ENCODE peak calls at places on chromosomes 11 and 22, in nine cellular contexts. One of them, this sample, is unnamed. For H3K36me3, the result is how much of the 10 kb centered on the place peaks cover.

GRCh38 chr11:8913961-8914660 is 3.1 kb downstream of the AKIP1 start:
- DNase-seq in neural progenitor cell: peak
- DNase-seq in tibial nerve: no peak
- DNase-seq in heart right ventricle: peak
- DNase-seq in pancreas: no peak
- DNase-seq in prostate gland: no peak
- DNase-seq in GM06990: no peak
- DNase-seq in WERI-Rb-1: peak
- DNase-seq in heart left ventricle: peak
- DNase-seq in this sample: peak

GRCh38 chr11:78420255-78420764 is 2.7 kb upstream of the GAB2 start:
- DNase-seq in tibial nerve: peak
- DNase-seq in neural progenitor cell: peak
- DNase-seq in prostate gland: peak
- DNase-seq in pancreas: peak
- DNase-seq in heart right ventricle: peak
- DNase-seq in GM06990: no peak
- DNase-seq in heart left ventricle: peak
- DNase-seq in WERI-Rb-1: peak
- DNase-seq in this sample: peak

GRCh38 chr22:19713228-19713627 is 1.1 kb upstream of the SEPTIN5 start:
- DNase-seq in neural progenitor cell: no peak
- DNase-seq in GM06990: no peak
- DNase-seq in heart left ventricle: peak
- DNase-seq in tibial nerve: no peak
- DNase-seq in prostate gland: no peak
- DNase-seq in heart right ventricle: no peak
- DNase-seq in pancreas: no peak
- DNase-seq in WERI-Rb-1: no peak
- DNase-seq in this sample: no peak

GRCh38 chr11:60314607-60315321 is 12.3 kb upstream of the MS4A6E start:
- DNase-seq in tibial nerve: no peak
- DNase-seq in neural progenitor cell: peak
- DNase-seq in heart left ventricle: no peak
- DNase-seq in GM06990: no peak
- DNase-seq in WERI-Rb-1: no peak
- DNase-seq in prostate gland: no peak
- DNase-seq in heart right ventricle: no peak
- DNase-seq in pancreas: no peak
- DNase-seq in this sample: no peak

GRCh38 chr11:501001-501682 is 5.9 kb downstream of the RNH1 start:
- DNase-seq in heart right ventricle: no peak
- DNase-seq in GM06990: no peak
- DNase-seq in pancreas: no peak
- DNase-seq in neural progenitor cell: no peak
- DNase-seq in heart left ventricle: peak
- DNase-seq in prostate gland: no peak
- DNase-seq in tibial nerve: no peak
- DNase-seq in WERI-Rb-1: no peak
- DNase-seq in this sample: no peak

GRCh38 chr22:45830531-45831245 is 146.3 kb downstream of the WNT7B start:
- DNase-seq in tibial nerve: no peak
- DNase-seq in WERI-Rb-1: no peak
- DNase-seq in GM06990: no peak
- DNase-seq in neural progenitor cell: no peak
- DNase-seq in heart right ventricle: no peak
- DNase-seq in pancreas: no peak
- DNase-seq in heart left ventricle: no peak
- DNase-seq in prostate gland: no peak
- DNase-seq in this sample: peak

GRCh38 chr11:3052109-3052479 is 5.1 kb downstream of the CARS1 start:
- DNase-seq in tibial nerve: no peak
- DNase-seq in heart right ventricle: no peak
- DNase-seq in heart left ventricle: peak
- DNase-seq in pancreas: no peak
- DNase-seq in prostate gland: no peak
- DNase-seq in GM06990: no peak
- DNase-seq in WERI-Rb-1: no peak
- DNase-seq in neural progenitor cell: no peak
- DNase-seq in this sample: no peak

GRCh38 chr11:64359712-64360402 is 895 bp downstream of the RPS6KA4 start:
- DNase-seq in WERI-Rb-1: no peak
- DNase-seq in pancreas: no peak
- DNase-seq in heart right ventricle: no peak
- DNase-seq in prostate gland: no peak
- DNase-seq in GM06990: peak
- DNase-seq in tibial nerve: no peak
- DNase-seq in neural progenitor cell: no peak
- DNase-seq in heart left ventricle: peak
- DNase-seq in this sample: no peak

GRCh38 chr11:22920939-22921565 is 60.8 kb upstream of the CCDC179 start:
- DNase-seq in prostate gland: peak
- DNase-seq in WERI-Rb-1: peak
- DNase-seq in pancreas: peak
- DNase-seq in neural progenitor cell: peak
- DNase-seq in GM06990: no peak
- DNase-seq in heart right ventricle: peak
- DNase-seq in tibial nerve: no peak
- DNase-seq in heart left ventricle: no peak
- DNase-seq in this sample: peak

GRCh38 chr11:3128356-3129180 is 36.5 kb downstream of the OSBPL5 start:
- DNase-seq in neural progenitor cell: no peak
- DNase-seq in heart right ventricle: no peak
- DNase-seq in tibial nerve: no peak
- DNase-seq in prostate gland: no peak
- DNase-seq in WERI-Rb-1: no peak
- DNase-seq in heart left ventricle: peak
- DNase-seq in GM06990: no peak
- DNase-seq in pancreas: no peak
- DNase-seq in this sample: no peak

GRCh38 chr22:41242396-41243117 is 1.8 kb upstream of the CHADL start:
- DNase-seq in heart right ventricle: no peak
- DNase-seq in pancreas: no peak
- DNase-seq in neural progenitor cell: no peak
- DNase-seq in tibial nerve: no peak
- DNase-seq in GM06990: no peak
- DNase-seq in WERI-Rb-1: no peak
- DNase-seq in heart left ventricle: no peak
- DNase-seq in prostate gland: no peak
- DNase-seq in this sample: no peak

GRCh38 chr11:134008593-134008992 is 51.8 kb upstream of the IGSF9B start:
- DNase-seq in tibial nerve: no peak
- DNase-seq in pancreas: no peak
- DNase-seq in WERI-Rb-1: peak
- DNase-seq in heart right ventricle: no peak
- DNase-seq in heart left ventricle: no peak
- DNase-seq in neural progenitor cell: no peak
- DNase-seq in prostate gland: no peak
- DNase-seq in GM06990: no peak
- DNase-seq in this sample: peak

GRCh38 chr11:24082860-24083259 is 414.0 kb upstream of the LUZP2 start:
- DNase-seq in pancreas: no peak
- DNase-seq in heart right ventricle: no peak
- DNase-seq in tibial nerve: no peak
- DNase-seq in GM06990: no peak
- DNase-seq in heart left ventricle: no peak
- DNase-seq in neural progenitor cell: no peak
- DNase-seq in prostate gland: no peak
- DNase-seq in WERI-Rb-1: no peak
- DNase-seq in this sample: no peak

GRCh38 chr11:65043881-65044501 is 3.0 kb downstream of the SAC3D1 start:
- DNase-seq in heart right ventricle: peak
- DNase-seq in WERI-Rb-1: no peak
- DNase-seq in neural progenitor cell: no peak
- DNase-seq in prostate gland: no peak
- DNase-seq in GM06990: no peak
- DNase-seq in pancreas: no peak
- DNase-seq in tibial nerve: peak
- DNase-seq in heart left ventricle: peak
- DNase-seq in this sample: peak

GRCh38 chr22:48849513-48849912 is 978.2 kb downstream of the BRD1 start:
- DNase-seq in neural progenitor cell: no peak
- DNase-seq in pancreas: no peak
- DNase-seq in tibial nerve: no peak
- DNase-seq in WERI-Rb-1: no peak
- DNase-seq in GM06990: no peak
- DNase-seq in heart left ventricle: no peak
- DNase-seq in prostate gland: no peak
- DNase-seq in heart right ventricle: no peak
- DNase-seq in this sample: no peak

DNA sequence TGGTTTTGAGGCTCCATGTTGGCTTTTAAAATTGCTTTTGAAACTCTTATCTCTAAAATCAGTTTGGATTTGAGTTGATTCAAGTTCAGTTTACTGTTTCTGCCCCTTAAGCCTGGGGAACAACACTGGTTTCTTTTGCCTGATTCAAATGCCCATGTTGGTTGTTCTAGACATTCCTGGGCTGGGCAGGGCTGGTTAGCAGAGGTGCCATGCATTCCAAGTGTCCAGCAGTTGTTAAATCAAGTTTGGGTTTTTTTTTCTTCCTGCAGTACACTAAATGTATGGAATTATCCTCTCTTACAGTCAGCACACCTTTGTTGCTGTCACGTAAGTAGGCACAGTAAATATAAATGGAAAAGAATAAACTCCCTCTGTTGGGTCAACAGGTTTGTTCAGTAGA is 67.2 kb upstream of the MTMR2 start:
- DNase-seq in heart right ventricle: no peak
- DNase-seq in neural progenitor cell: no peak
- DNase-seq in prostate gland: no peak
- DNase-seq in GM06990: no peak
- DNase-seq in pancreas: no peak
- DNase-seq in WERI-Rb-1: no peak
- DNase-seq in tibial nerve: no peak
- DNase-seq in heart left ventricle: no peak
- DNase-seq in this sample: peak
- H3K36me3 ChIP-seq in heart right ventricle: under half
- H3K36me3 ChIP-seq in neural progenitor cell: under half
- H3K36me3 ChIP-seq in prostate gland: under half
- H3K36me3 ChIP-seq in GM06990: under half
- H3K36me3 ChIP-seq in pancreas: under half
- H3K36me3 ChIP-seq in WERI-Rb-1: under half
- H3K36me3 ChIP-seq in tibial nerve: under half
- H3K36me3 ChIP-seq in heart left ventricle: under half
- H3K36me3 ChIP-seq in this sample: under half

DNA sequence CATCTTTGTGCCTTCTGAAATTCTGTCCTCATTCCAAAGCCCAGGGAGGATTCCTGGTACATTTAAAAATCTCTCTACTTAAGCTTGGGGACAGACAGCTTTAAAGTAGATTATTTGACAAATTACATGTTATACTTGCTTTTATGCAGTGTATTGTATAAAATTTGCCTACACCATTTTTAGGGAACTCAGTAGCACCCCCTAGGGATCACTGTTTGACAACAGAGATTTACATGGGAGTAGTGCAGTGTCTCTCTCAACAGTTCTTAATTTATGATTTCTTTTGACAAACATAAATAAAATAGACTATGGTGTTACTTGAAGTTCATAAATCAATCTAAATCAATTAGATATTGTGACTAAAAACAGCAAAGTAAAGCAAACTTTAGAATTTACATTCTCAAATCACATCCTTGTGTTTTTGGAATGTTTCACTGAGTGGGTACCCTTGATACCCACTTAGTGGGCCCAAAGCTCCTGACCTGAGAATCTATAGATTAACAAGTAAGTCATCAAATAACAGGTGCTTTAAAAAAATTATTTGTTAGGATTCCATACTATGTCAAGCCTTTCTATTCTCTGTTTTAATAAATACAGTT is 428.8 kb downstream of the DYNC2H1 start:
- DNase-seq in prostate gland: no peak
- DNase-seq in heart left ventricle: no peak
- DNase-seq in GM06990: no peak
- DNase-seq in heart right ventricle: no peak
- DNase-seq in neural progenitor cell: peak
- DNase-seq in pancreas: no peak
- DNase-seq in WERI-Rb-1: peak
- DNase-seq in tibial nerve: no peak
- DNase-seq in this sample: peak
- TF ChIP-seq CTCF in prostate gland: peak
- TF ChIP-seq CTCF in heart left ventricle: peak
- TF ChIP-seq CTCF in GM06990: peak
- TF ChIP-seq CTCF in heart right ventricle: peak
- TF ChIP-seq CTCF in neural progenitor cell: peak
- TF ChIP-seq CTCF in pancreas: peak
- TF ChIP-seq CTCF in WERI-Rb-1: peak
- TF ChIP-seq CTCF in tibial nerve: no peak
- TF ChIP-seq CTCF in this sample: peak

GRCh38 chr11:6216501-6216900 is 11.1 kb downstream of the C11orf42 start:
- DNase-seq in heart left ventricle: no peak
- DNase-seq in prostate gland: no peak
- DNase-seq in GM06990: no peak
- DNase-seq in tibial nerve: no peak
- DNase-seq in pancreas: no peak
- DNase-seq in WERI-Rb-1: no peak
- DNase-seq in heart right ventricle: no peak
- DNase-seq in neural progenitor cell: no peak
- DNase-seq in this sample: no peak

GRCh38 chr11:6214530-6214929 is 9.2 kb downstream of the C11orf42 start:
- DNase-seq in prostate gland: no peak
- DNase-seq in heart left ventricle: no peak
- DNase-seq in pancreas: no peak
- DNase-seq in WERI-Rb-1: no peak
- DNase-seq in neural progenitor cell: no peak
- DNase-seq in heart right ventricle: no peak
- DNase-seq in tibial nerve: no peak
- DNase-seq in GM06990: no peak
- DNase-seq in this sample: no peak

GRCh38 chr11:6219359-6219758 is 14.0 kb downstream of the C11orf42 start:
- DNase-seq in GM06990: no peak
- DNase-seq in neural progenitor cell: no peak
- DNase-seq in heart right ventricle: peak
- DNase-seq in prostate gland: no peak
- DNase-seq in pancreas: no peak
- DNase-seq in WERI-Rb-1: no peak
- DNase-seq in heart left ventricle: no peak
- DNase-seq in tibial nerve: peak
- DNase-seq in this sample: peak

DNA sequence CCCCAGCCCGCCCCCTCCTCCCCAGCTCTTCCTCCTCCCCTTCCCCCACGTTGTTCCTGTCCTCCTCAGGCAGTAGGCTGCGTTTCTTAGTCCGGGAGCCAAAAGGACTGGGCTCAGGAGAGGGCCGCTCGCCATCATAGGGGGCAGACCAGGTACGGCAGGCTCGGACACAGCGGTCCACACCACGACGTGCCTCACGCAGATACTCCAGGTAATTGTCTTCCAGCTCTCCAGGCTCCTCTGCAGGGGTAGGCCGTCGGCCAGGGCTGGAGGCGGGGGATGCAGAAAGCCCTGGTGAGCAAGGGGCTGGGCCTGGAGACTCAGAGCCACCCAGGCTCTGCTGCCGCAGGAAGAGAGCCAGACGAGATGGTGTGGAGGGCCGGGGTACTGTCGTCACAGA is 12.4 kb downstream of the C11orf42 start:
- DNase-seq in heart left ventricle: no peak
- DNase-seq in heart right ventricle: no peak
- DNase-seq in WERI-Rb-1: no peak
- DNase-seq in pancreas: no peak
- DNase-seq in prostate gland: no peak
- DNase-seq in GM06990: no peak
- DNase-seq in neural progenitor cell: no peak
- DNase-seq in tibial nerve: no peak
- DNase-seq in this sample: no peak
- H3K36me3 ChIP-seq in heart left ventricle: under half
- H3K36me3 ChIP-seq in heart right ventricle: half or more
- H3K36me3 ChIP-seq in WERI-Rb-1: half or more
- H3K36me3 ChIP-seq in pancreas: under half
- H3K36me3 ChIP-seq in prostate gland: under half
- H3K36me3 ChIP-seq in GM06990: under half
- H3K36me3 ChIP-seq in neural progenitor cell: under half
- H3K36me3 ChIP-seq in tibial nerve: under half
- H3K36me3 ChIP-seq in this sample: under half

GRCh38 chr11:76181371-76181770 is 24.9 kb downstream of the WNT11 start:
- DNase-seq in WERI-Rb-1: no peak
- DNase-seq in GM06990: no peak
- DNase-seq in pancreas: no peak
- DNase-seq in prostate gland: no peak
- DNase-seq in tibial nerve: no peak
- DNase-seq in heart left ventricle: no peak
- DNase-seq in neural progenitor cell: no peak
- DNase-seq in heart right ventricle: no peak
- DNase-seq in this sample: no peak
- TF ChIP-seq CTCF in WERI-Rb-1: no peak
- TF ChIP-seq CTCF in GM06990: no peak
- TF ChIP-seq CTCF in pancreas: no peak
- TF ChIP-seq CTCF in prostate gland: no peak
- TF ChIP-seq CTCF in tibial nerve: no peak
- TF ChIP-seq CTCF in heart left ventricle: no peak
- TF ChIP-seq CTCF in neural progenitor cell: no peak
- TF ChIP-seq CTCF in heart right ventricle: no peak
- TF ChIP-seq CTCF in this sample: no peak

This sample was measured in bronchial epithelial cell.